ENCODE peak calls at places on chromosomes 13 and 19, in five cellular contexts. One of them, this sample, is unnamed.

GRCh38 chr19:15199219-15199651 is 1.6 kb downstream of the NOTCH3 start:
- DNase-seq in naive B cell: no peak
- DNase-seq in left cardiac atrium: no peak
- DNase-seq in CD4-positive, alpha-beta T cell: no peak
- DNase-seq in T-cell: no peak
- DNase-seq in this sample: no peak

GRCh38 chr13:45662122-45662521 is 40.0 kb upstream of the CBY2 start:
- DNase-seq in naive B cell: no peak
- DNase-seq in T-cell: no peak
- DNase-seq in CD4-positive, alpha-beta T cell: no peak
- DNase-seq in left cardiac atrium: no peak
- DNase-seq in this sample: no peak

GRCh38 chr13:75481176-75482069 is 546 bp downstream of the TBC1D4 start:
- DNase-seq in CD4-positive, alpha-beta T cell: peak; percentile 0
- DNase-seq in left cardiac atrium: peak; percentile 41
- DNase-seq in T-cell: peak; percentile 7
- DNase-seq in naive B cell: peak; percentile 27
- DNase-seq in this sample: peak; percentile 31

GRCh38 chr13:80716610-80717081 is 375.7 kb upstream of the SPRY2 start:
- DNase-seq in T-cell: no peak
- DNase-seq in left cardiac atrium: peak; percentile 49
- DNase-seq in CD4-positive, alpha-beta T cell: no peak
- DNase-seq in naive B cell: no peak
- DNase-seq in this sample: peak; percentile 19

GRCh38 chr13:107271226-107271625 is 703.3 kb upstream of the ARGLU1 start:
- DNase-seq in naive B cell: no peak
- DNase-seq in left cardiac atrium: no peak
- DNase-seq in T-cell: no peak
- DNase-seq in CD4-positive, alpha-beta T cell: no peak
- DNase-seq in this sample: no peak

GRCh38 chr13:49026851-49027250 is 51.1 kb downstream of the FNDC3A start:
- DNase-seq in T-cell: no peak
- DNase-seq in CD4-positive, alpha-beta T cell: no peak
- DNase-seq in left cardiac atrium: no peak
- DNase-seq in naive B cell: no peak
- DNase-seq in this sample: peak; percentile 45

GRCh38 chr13:35923347-35923746 is 207.8 kb downstream of the DCLK1 start:
- DNase-seq in CD4-positive, alpha-beta T cell: no peak
- DNase-seq in naive B cell: no peak
- DNase-seq in T-cell: no peak
- DNase-seq in left cardiac atrium: peak; percentile 58
- DNase-seq in this sample: peak; percentile 60

GRCh38 chr19:6459356-6460098 is at the start of gene SLC25A23:
- DNase-seq in T-cell: peak; percentile 37
- DNase-seq in left cardiac atrium: peak; percentile 73
- DNase-seq in naive B cell: peak; percentile 32
- DNase-seq in CD4-positive, alpha-beta T cell: peak; percentile 51
- DNase-seq in this sample: peak; percentile 26

GRCh38 chr13:39612023-39612637 is 9.1 kb upstream of the LHFPL6 start:
- DNase-seq in T-cell: peak; percentile 64
- DNase-seq in naive B cell: peak; percentile 44
- DNase-seq in CD4-positive, alpha-beta T cell: peak; percentile 43
- DNase-seq in left cardiac atrium: peak; percentile 72
- DNase-seq in this sample: peak; percentile 61

GRCh38 chr19:39132344-39132969 is 6.9 kb downstream of the PAK4 start:
- DNase-seq in T-cell: no peak
- DNase-seq in CD4-positive, alpha-beta T cell: no peak
- DNase-seq in left cardiac atrium: no peak
- DNase-seq in naive B cell: no peak
- DNase-seq in this sample: no peak

GRCh38 chr13:58838615-58839014 is 1207.1 kb downstream of the PCDH17 start:
- DNase-seq in left cardiac atrium: no peak
- DNase-seq in naive B cell: no peak
- DNase-seq in T-cell: no peak
- DNase-seq in CD4-positive, alpha-beta T cell: no peak
- DNase-seq in this sample: no peak

GRCh38 chr19:3367572-3368440 is 1.4 kb downstream of the NFIC start:
- DNase-seq in T-cell: no peak
- DNase-seq in CD4-positive, alpha-beta T cell: no peak
- DNase-seq in left cardiac atrium: no peak
- DNase-seq in naive B cell: no peak
- DNase-seq in this sample: no peak

GRCh38 chr19:27718262-27718661 is 1494.7 kb downstream of the UQCRFS1 start:
- DNase-seq in CD4-positive, alpha-beta T cell: no peak
- DNase-seq in left cardiac atrium: no peak
- DNase-seq in naive B cell: no peak
- DNase-seq in T-cell: no peak
- DNase-seq in this sample: no peak

GRCh38 chr13:97434417-97435296 is 688 bp downstream of the RAP2A start:
- DNase-seq in T-cell: peak; percentile 53
- DNase-seq in CD4-positive, alpha-beta T cell: peak; percentile 23
- DNase-seq in left cardiac atrium: peak; percentile 42
- DNase-seq in naive B cell: peak; percentile 42
- DNase-seq in this sample: peak; percentile 20

GRCh38 chr19:6478815-6479214 is 2.8 kb downstream of the DENND1C start:
- DNase-seq in left cardiac atrium: no peak
- DNase-seq in CD4-positive, alpha-beta T cell: no peak
- DNase-seq in naive B cell: no peak
- DNase-seq in T-cell: no peak
- DNase-seq in this sample: no peak

GRCh38 chr13:112756967-112757758 is 67.3 kb downstream of the ATP11A start:
- DNase-seq in left cardiac atrium: no peak
- DNase-seq in T-cell: no peak
- DNase-seq in CD4-positive, alpha-beta T cell: no peak
- DNase-seq in naive B cell: no peak
- DNase-seq in this sample: no peak

GRCh38 chr19:5147971-5148793 is 179.3 kb downstream of the KDM4B start:
- DNase-seq in left cardiac atrium: peak; percentile 40
- DNase-seq in naive B cell: no peak
- DNase-seq in T-cell: no peak
- DNase-seq in CD4-positive, alpha-beta T cell: no peak
- DNase-seq in this sample: no peak

This sample was measured in LHCN-M2.